ENCODE peak calls at places on chromosome 14, in seven cellular contexts. H is SK-N-SH, O is HCT116, D is K562, Z is H1, Q is GM12878, L is HepG2. E is an unnamed sample.

GRCh38 chr14:21136024-21136423 is 19.8 kb downstream of the OR5AU1 start:
- DNase-seq in H (peak), O (peak), D (peak), Z (no peak), Q (no peak), L (peak), E (peak)

GRCh38 chr14:36724162-36724561 is 62.5 kb downstream of the PAX9 start:
- DNase-seq in H (no peak), O (no peak), D (no peak), Z (no peak), Q (no peak), L (no peak), E (no peak)

GRCh38 chr14:54102051-54102456 is 145.4 kb upstream of the BMP4 start:
- DNase-seq in H (no peak), O (no peak), D (no peak), Z (no peak), Q (no peak), L (peak), E (no peak)

GRCh38 chr14:31926123-31926522 is 151.0 kb upstream of the ARHGAP5 start:
- DNase-seq in H (peak), O (peak), D (peak), Z (no peak), Q (no peak), L (peak), E (peak)

GRCh38 chr14:95485222-95485819 is 31.1 kb downstream of the SYNE3 start:
- DNase-seq in H (no peak), O (no peak), D (no peak), Z (no peak), Q (no peak), L (no peak), E (no peak)

GRCh38 chr14:95413289-95414215 is 93.8 kb upstream of the CLMN start:
- DNase-seq in H (peak), O (no peak), D (no peak), Z (no peak), Q (no peak), L (no peak), E (no peak)

GRCh38 chr14:26004342-26004741 is 593.5 kb downstream of the NOVA1 start:
- DNase-seq in H (no peak), O (no peak), D (no peak), Z (no peak), Q (no peak), L (no peak), E (no peak)

GRCh38 chr14:94623856-94624499 is 11.8 kb downstream of the SERPINA3 start:
- DNase-seq in H (no peak), O (no peak), D (no peak), Z (no peak), Q (no peak), L (no peak), E (no peak)

GRCh38 chr14:71995741-71996140 is 63.5 kb downstream of the RGS6 start:
- DNase-seq in H (no peak), O (no peak), D (no peak), Z (no peak), Q (no peak), L (no peak), E (no peak)

GRCh38 chr14:34081576-34082136 is 130.8 kb upstream of the EGLN3 start:
- DNase-seq in H (no peak), O (peak), D (no peak), Z (no peak), Q (no peak), L (peak), E (no peak)

GRCh38 chr14:33432407-33433023 is 493.8 kb downstream of the NPAS3 start:
- DNase-seq in H (no peak), O (no peak), D (no peak), Z (no peak), Q (no peak), L (peak), E (peak)

GRCh38 chr14:62943202-62943601 is 102.1 kb downstream of the KCNH5 start:
- DNase-seq in H (no peak), O (no peak), D (no peak), Z (no peak), Q (no peak), L (no peak), E (no peak)

GRCh38 chr14:21631084-21631483 is 3.7 kb downstream of the OR10G2 start:
- DNase-seq in H (no peak), O (no peak), D (no peak), Z (no peak), Q (no peak), L (no peak), E (peak)

GRCh38 chr14:90546767-90547166 is 149.9 kb downstream of the CALM1 start:
- DNase-seq in H (no peak), O (no peak), D (no peak), Z (no peak), Q (no peak), L (no peak), E (no peak)

GRCh38 chr14:85288041-85288440 is 241.9 kb upstream of the FLRT2 start:
- DNase-seq in H (no peak), O (no peak), D (no peak), Z (no peak), Q (no peak), L (no peak), E (no peak)

GRCh38 chr14:69559581-69560011 is 15.1 kb downstream of the CCDC177 start:
- DNase-seq in H (peak), O (no peak), D (no peak), Z (no peak), Q (no peak), L (no peak), E (no peak)

GRCh38 chr14:88164906-88165534 is 158.0 kb downstream of the KCNK10 start:
- DNase-seq in H (no peak), O (no peak), D (no peak), Z (no peak), Q (no peak), L (no peak), E (no peak)

GRCh38 chr14:70514168-70515069 is 20.4 kb downstream of the ADAM20 start:
- DNase-seq in H (no peak), O (no peak), D (no peak), Z (no peak), Q (no peak), L (no peak), E (no peak)

GRCh38 chr14:69043598-69044267 is 64.6 kb upstream of the ACTN1 start:
- DNase-seq in H (no peak), O (no peak), D (no peak), Z (no peak), Q (no peak), L (no peak), E (no peak)

GRCh38 chr14:68598621-68599447 is 194.0 kb downstream of the ZFP36L1 start:
- DNase-seq in H (no peak), O (peak), D (no peak), Z (no peak), Q (no peak), L (peak), E (peak)

GRCh38 chr14:98510392-98510791 is 761.6 kb downstream of the BCL11B start:
- DNase-seq in H (no peak), O (no peak), D (no peak), Z (no peak), Q (no peak), L (no peak), E (no peak)

GRCh38 chr14:54653764-54654469 is 87.0 kb downstream of the SAMD4A start:
- DNase-seq in H (no peak), O (no peak), D (no peak), Z (no peak), Q (no peak), L (peak), E (peak)

GRCh38 chr14:75521415-75522199 is 662 bp upstream of the BATF start:
- DNase-seq in H (no peak), O (no peak), D (no peak), Z (no peak), Q (no peak), L (peak), E (peak)

GRCh38 chr14:53848851-53849250 is 107.8 kb downstream of the BMP4 start:
- DNase-seq in H (no peak), O (peak), D (no peak), Z (no peak), Q (no peak), L (no peak), E (no peak)

GRCh38 chr14:52949711-52950409 is 990 bp downstream of the FERMT2 start:
- DNase-seq in H (peak), O (no peak), D (no peak), Z (no peak), Q (no peak), L (peak), E (peak)

GRCh38 chr14:69500736-69501135 is 16.2 kb downstream of the PLEKHD1 start:
- DNase-seq in H (peak), O (no peak), D (no peak), Z (no peak), Q (no peak), L (no peak), E (no peak)

GRCh38 chr14:73843296-73843695 is 8.3 kb upstream of the PTGR2 start:
- DNase-seq in H (no peak), O (no peak), D (no peak), Z (no peak), Q (no peak), L (no peak), E (no peak)

GRCh38 chr14:94550041-94550440 is 11.2 kb upstream of the SERPINA4 start:
- DNase-seq in H (no peak), O (no peak), D (no peak), Z (no peak), Q (no peak), L (no peak), E (no peak)

GRCh38 chr14:29925736-29926135 is 1.9 kb downstream of the PRKD1 start:
- DNase-seq in H (no peak), O (no peak), D (no peak), Z (no peak), Q (no peak), L (no peak), E (no peak)

GRCh38 chr14:35632276-35633071 is 98.5 kb downstream of the INSM2 start:
- DNase-seq in H (no peak), O (no peak), D (no peak), Z (no peak), Q (no peak), L (no peak), E (no peak)

GRCh38 chr14:95683793-95684192 is 2.4 kb upstream of the TCL1B start:
- DNase-seq in H (no peak), O (peak), D (no peak), Z (no peak), Q (no peak), L (peak), E (peak)

GRCh38 chr14:52692248-52692962 is 3.0 kb downstream of the ERO1A start:
- DNase-seq in H (peak), O (no peak), D (peak), Z (no peak), Q (no peak), L (no peak), E (no peak)

GRCh38 chr14:67411375-67411774 is 590 bp downstream of the PLEK2 start:
- DNase-seq in H (no peak), O (no peak), D (no peak), Z (no peak), Q (no peak), L (no peak), E (no peak)

GRCh38 chr14:23569443-23570151 is 2.0 kb upstream of the AP1G2 start:
- DNase-seq in H (peak), O (peak), D (peak), Z (no peak), Q (no peak), L (peak), E (peak)

GRCh38 chr14:91311284-91311662 is 66.8 kb upstream of the GPR68 start:
- DNase-seq in H (no peak), O (no peak), D (no peak), Z (no peak), Q (no peak), L (no peak), E (no peak)

GRCh38 chr14:69493791-69494190 is 9.3 kb downstream of the PLEKHD1 start:
- DNase-seq in H (peak), O (no peak), D (no peak), Z (no peak), Q (no peak), L (no peak), E (no peak)

GRCh38 chr14:93430319-93430801 is 379 bp upstream of the UNC79 start:
- DNase-seq in H (peak), O (no peak), D (no peak), Z (peak), Q (no peak), L (no peak), E (peak)
- TF ChIP-seq JUND in H (no peak), O (no peak), D (no peak), Z (no peak), Q (no peak), L (no peak), E (no peak)

DNA sequence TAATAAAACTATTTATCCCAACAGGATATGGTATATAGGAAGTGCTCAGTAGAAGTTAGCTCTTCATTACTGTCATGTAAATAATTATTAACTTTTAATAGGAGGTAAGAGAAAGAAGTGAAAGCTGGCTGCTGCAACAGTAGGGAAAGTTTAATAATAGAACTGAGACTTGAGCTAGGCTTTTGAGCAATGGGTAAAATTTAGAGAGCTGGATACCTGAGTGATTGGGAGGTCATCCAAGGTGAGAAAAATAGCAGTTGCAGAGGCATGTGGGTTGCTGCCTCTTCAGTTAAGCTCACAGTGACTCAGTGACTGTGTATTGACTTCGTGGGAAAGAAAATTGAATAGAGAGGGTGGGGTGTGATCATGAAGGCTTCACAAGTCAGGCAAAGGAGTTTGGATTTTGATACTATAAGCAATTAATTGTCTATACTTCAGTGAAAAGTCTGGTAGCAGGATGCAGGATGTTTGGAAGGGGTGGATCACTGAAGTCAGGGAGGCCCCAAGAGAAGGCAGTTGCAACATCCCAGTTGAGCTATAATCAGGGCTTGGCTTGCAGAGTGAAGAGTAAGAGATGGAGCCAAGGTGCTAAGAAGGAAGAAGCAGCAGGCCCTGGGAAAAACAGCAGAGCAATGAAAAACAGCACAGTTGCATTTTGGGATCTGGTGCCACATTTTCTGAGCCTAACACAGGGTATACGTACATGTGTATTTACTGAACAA is 172.0 kb upstream of the FRMD6 start:
- DNase-seq in H (no peak), O (no peak), D (no peak), Z (no peak), Q (peak), L (no peak), E (no peak)
- TF ChIP-seq JUND in H (no peak), O (no peak), D (no peak), Z (no peak), Q (no peak), L (no peak), E (no peak)

GRCh38 chr14:102255401-102256190 is 49.4 kb downstream of the MOK start:
- DNase-seq in H (no peak), O (no peak), D (peak), Z (no peak), Q (no peak), L (no peak), E (no peak)
- TF ChIP-seq JUND in H (no peak), O (no peak), D (peak), Z (no peak), Q (no peak), L (no peak), E (no peak)

GRCh38 chr14:103008126-103008525 is 49.2 kb downstream of the CDC42BPB start:
- DNase-seq in H (no peak), O (no peak), D (no peak), Z (no peak), Q (no peak), L (no peak), E (no peak)

GRCh38 chr14:103006991-103007520 is 50.3 kb downstream of the CDC42BPB start:
- DNase-seq in H (no peak), O (no peak), D (no peak), Z (no peak), Q (no peak), L (no peak), E (no peak)

GRCh38 chr14:103008768-103009342 is 48.5 kb downstream of the CDC42BPB start:
- DNase-seq in H (no peak), O (no peak), D (no peak), Z (no peak), Q (no peak), L (no peak), E (no peak)

GRCh38 chr14:103006106-103006505 is 51.2 kb downstream of the CDC42BPB start:
- DNase-seq in H (no peak), O (no peak), D (no peak), Z (no peak), Q (no peak), L (no peak), E (no peak)

GRCh38 chr14:103007555-103007954 is 49.8 kb downstream of the CDC42BPB start:
- DNase-seq in H (no peak), O (no peak), D (no peak), Z (no peak), Q (no peak), L (no peak), E (no peak)
- TF ChIP-seq JUND in H (no peak), O (no peak), D (no peak), Z (no peak), Q (no peak), L (no peak), E (no peak)

GRCh38 chr14:48963231-48963630 is 622.9 kb downstream of the RPS29 start:
- DNase-seq in H (no peak), O (no peak), D (no peak), Z (no peak), Q (no peak), L (peak), E (no peak)
- TF ChIP-seq JUND in H (no peak), O (no peak), D (no peak), Z (no peak), Q (no peak), L (no peak), E (no peak)

GRCh38 chr14:104319489-104320241 is 181.3 kb downstream of the KIF26A start:
- DNase-seq in H (no peak), O (no peak), D (no peak), Z (no peak), Q (no peak), L (no peak), E (no peak)

GRCh38 chr14:104321151-104322130 is 183.1 kb downstream of the KIF26A start:
- DNase-seq in H (no peak), O (no peak), D (no peak), Z (no peak), Q (no peak), L (no peak), E (no peak)

GRCh38 chr14:104320611-104321086 is 182.3 kb downstream of the KIF26A start:
- DNase-seq in H (no peak), O (no peak), D (no peak), Z (no peak), Q (no peak), L (no peak), E (no peak)

GRCh38 chr14:104323551-104324175 is 185.3 kb downstream of the KIF26A start:
- DNase-seq in H (no peak), O (no peak), D (no peak), Z (no peak), Q (no peak), L (no peak), E (no peak)

GRCh38 chr14:104322531-104323466 is 184.4 kb downstream of the KIF26A start:
- DNase-seq in H (no peak), O (no peak), D (no peak), Z (no peak), Q (no peak), L (no peak), E (no peak)
- TF ChIP-seq JUND in H (no peak), O (no peak), D (no peak), Z (no peak), Q (no peak), L (no peak), E (no peak)

GRCh38 chr14:89219056-89219455 is 198.0 kb downstream of the FOXN3 start:
- DNase-seq in H (no peak), O (no peak), D (no peak), Z (no peak), Q (no peak), L (no peak), E (no peak)

GRCh38 chr14:89212386-89213235 is 204.4 kb downstream of the FOXN3 start:
- DNase-seq in H (peak), O (no peak), D (no peak), Z (no peak), Q (no peak), L (no peak), E (peak)

GRCh38 chr14:89215166-89215940 is 201.7 kb downstream of the FOXN3 start:
- DNase-seq in H (no peak), O (no peak), D (no peak), Z (no peak), Q (no peak), L (no peak), E (no peak)

GRCh38 chr14:89217876-89218275 is 199.2 kb downstream of the FOXN3 start:
- DNase-seq in H (no peak), O (no peak), D (no peak), Z (no peak), Q (no peak), L (no peak), E (no peak)

DNA sequence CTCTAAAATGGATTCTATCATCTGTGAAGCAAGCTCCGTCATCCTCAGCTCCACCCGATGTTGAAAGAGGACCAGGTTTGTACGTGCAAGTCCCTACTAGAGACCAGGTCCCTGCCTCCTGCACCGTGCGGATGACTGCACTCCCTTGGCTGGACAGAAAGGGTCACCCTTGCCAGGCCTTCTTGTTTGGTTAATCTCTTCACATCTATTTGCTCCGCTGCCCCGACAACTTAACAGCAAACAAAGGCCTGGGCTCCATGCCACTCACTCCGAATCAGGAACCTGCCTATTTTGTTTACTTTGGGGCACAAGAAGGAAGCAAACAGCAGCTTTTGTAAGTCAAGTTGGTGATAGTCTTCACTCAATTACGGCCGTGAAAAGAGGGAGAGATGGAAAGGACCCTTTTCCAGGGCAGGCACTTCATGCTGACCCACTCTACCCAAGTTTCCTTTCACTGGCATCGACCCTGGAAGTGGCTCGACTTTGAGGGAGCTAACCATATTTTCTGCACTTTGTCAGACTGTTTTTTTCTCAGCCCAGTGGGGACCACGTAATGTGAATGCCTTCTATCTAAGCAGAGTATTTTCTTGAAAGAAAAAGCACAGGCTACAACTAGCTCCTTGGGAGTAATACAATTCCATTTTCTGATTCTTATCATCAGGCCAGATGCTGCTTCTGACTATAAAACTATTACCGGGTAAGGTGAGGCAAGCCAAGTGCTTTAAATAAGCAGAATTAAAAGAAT is 202.6 kb downstream of the FOXN3 start:
- DNase-seq in H (peak), O (no peak), D (no peak), Z (no peak), Q (no peak), L (peak), E (peak)
- TF ChIP-seq JUND in H (no peak), O (no peak), D (no peak), Z (no peak), Q (no peak), L (no peak), E (no peak)

E was measured in T47D.